ENCODE peak calls at places on chromosomes 11 and 22, in six cellular contexts. M is NCI-H2029 treated with DMSO at 0.1 percent for 48 hours, U is tibial artery, T is foreskin fibroblast, I is aorta, X is endothelial cell. G is an unnamed sample.

GRCh38 chr11:106917973-106918372 is 100.3 kb downstream of the GUCY1A2 start:
- DNase-seq in T (no peak), M (no peak), X (peak), I (no peak), U (no peak), G (no peak)

GRCh38 chr11:119699227-119699626 is 29.8 kb downstream of the NECTIN1 start:
- DNase-seq in X (no peak), T (no peak), I (peak), U (peak), M (no peak), G (peak)

GRCh38 chr11:15157181-15157580 is 42.5 kb downstream of the INSC start:
- DNase-seq in I (no peak), U (no peak), T (peak), X (no peak), M (no peak), G (no peak)

GRCh38 chr22:46465348-46465725 is 72.1 kb downstream of the CELSR1 start:
- DNase-seq in X (no peak), M (no peak), T (no peak), I (no peak), U (no peak), G (no peak)

GRCh38 chr11:94023856-94024255 is 2.7 kb downstream of the HEPHL1 start:
- DNase-seq in I (no peak), U (no peak), M (no peak), T (no peak), X (no peak), G (no peak)

GRCh38 chr11:57425565-57426438 is 1.1 kb downstream of the SLC43A3 start:
- DNase-seq in I (peak), X (no peak), T (no peak), U (peak), M (no peak), G (peak)

GRCh38 chr22:36135306-36135705 is 25.2 kb downstream of the APOL3 start:
- DNase-seq in X (no peak), T (no peak), U (no peak), I (no peak), M (no peak), G (no peak)

GRCh38 chr22:45302047-45302446 is 7.7 kb upstream of the FAM118A start:
- DNase-seq in U (no peak), T (peak), X (no peak), M (peak), I (no peak), G (no peak)

GRCh38 chr11:17353228-17354021 is 1.8 kb downstream of the NCR3LG1 start:
- DNase-seq in M (peak), T (peak), X (peak), U (peak), I (peak), G (peak)

GRCh38 chr22:49084203-49084602 is 743.5 kb downstream of the BRD1 start:
- DNase-seq in T (no peak), M (peak), I (no peak), X (no peak), U (peak), G (no peak)

GRCh38 chr11:92225563-92226308 is 1.1 kb downstream of the FAT3 start:
- DNase-seq in M (no peak), T (no peak), U (peak), X (peak), I (peak), G (no peak)

GRCh38 chr11:104163100-104164027 is 583 bp downstream of the PDGFD start:
- DNase-seq in I (peak), M (no peak), T (peak), U (peak), X (peak), G (peak)

GRCh38 chr11:75031771-75032549 is 43.2 kb downstream of the NEU3 start:
- DNase-seq in T (peak), U (no peak), X (peak), M (peak), I (peak), G (peak)

GRCh38 chr11:134516529-134516928 is 104.5 kb upstream of the B3GAT1 start:
- DNase-seq in U (peak), I (no peak), M (no peak), X (no peak), T (no peak), G (peak)

GRCh38 chr11:119684361-119685072 is 44.5 kb downstream of the NECTIN1 start:
- DNase-seq in T (peak), I (no peak), M (no peak), X (peak), U (no peak), G (no peak)

G was measured in sciatic nerve.